ENCODE peak calls at places on chromosomes 13 and 19, in nine cellular contexts. One of them, this sample, is unnamed.

GRCh38 chr13:93903909-93904308 is 575.6 kb downstream of the DCT start:
- DNase-seq in lower leg skin: no peak
- DNase-seq in HFF-Myc: no peak
- DNase-seq in PC-3: no peak
- DNase-seq in IMR-90: peak
- DNase-seq in cardiac muscle cell: no peak
- DNase-seq in thoracic aorta: no peak
- DNase-seq in AG10803: no peak
- DNase-seq in fibroblast of mammary gland: no peak
- DNase-seq in this sample: no peak

GRCh38 chr13:49998714-49999624 is 2.1 kb downstream of the TRIM13 start:
- DNase-seq in lower leg skin: no peak
- DNase-seq in HFF-Myc: no peak
- DNase-seq in PC-3: no peak
- DNase-seq in IMR-90: no peak
- DNase-seq in cardiac muscle cell: no peak
- DNase-seq in thoracic aorta: no peak
- DNase-seq in AG10803: no peak
- DNase-seq in fibroblast of mammary gland: no peak
- DNase-seq in this sample: no peak

GRCh38 chr13:27264181-27264580 is 6.4 kb upstream of the RASL11A start:
- DNase-seq in lower leg skin: no peak
- DNase-seq in HFF-Myc: peak
- DNase-seq in PC-3: no peak
- DNase-seq in IMR-90: peak
- DNase-seq in cardiac muscle cell: peak
- DNase-seq in thoracic aorta: no peak
- DNase-seq in AG10803: peak
- DNase-seq in fibroblast of mammary gland: peak
- DNase-seq in this sample: no peak

GRCh38 chr13:112771877-112772538 is 82.2 kb downstream of the ATP11A start:
- DNase-seq in lower leg skin: no peak
- DNase-seq in HFF-Myc: no peak
- DNase-seq in PC-3: no peak
- DNase-seq in IMR-90: no peak
- DNase-seq in cardiac muscle cell: no peak
- DNase-seq in thoracic aorta: no peak
- DNase-seq in AG10803: no peak
- DNase-seq in fibroblast of mammary gland: no peak
- DNase-seq in this sample: no peak

GRCh38 chr13:95160112-95160906 is 140.9 kb downstream of the ABCC4 start:
- DNase-seq in lower leg skin: no peak
- DNase-seq in HFF-Myc: no peak
- DNase-seq in PC-3: peak
- DNase-seq in IMR-90: peak
- DNase-seq in cardiac muscle cell: peak
- DNase-seq in thoracic aorta: no peak
- DNase-seq in AG10803: no peak
- DNase-seq in fibroblast of mammary gland: no peak
- DNase-seq in this sample: no peak

GRCh38 chr13:99293178-99293577 is 14.0 kb downstream of the GPR183 start:
- DNase-seq in lower leg skin: no peak
- DNase-seq in HFF-Myc: no peak
- DNase-seq in PC-3: no peak
- DNase-seq in IMR-90: no peak
- DNase-seq in cardiac muscle cell: no peak
- DNase-seq in thoracic aorta: no peak
- DNase-seq in AG10803: no peak
- DNase-seq in fibroblast of mammary gland: no peak
- DNase-seq in this sample: no peak

GRCh38 chr13:93249259-93249917 is 22.8 kb downstream of the GPC6 start:
- DNase-seq in lower leg skin: no peak
- DNase-seq in HFF-Myc: peak
- DNase-seq in PC-3: peak
- DNase-seq in IMR-90: peak
- DNase-seq in cardiac muscle cell: peak
- DNase-seq in thoracic aorta: no peak
- DNase-seq in AG10803: peak
- DNase-seq in fibroblast of mammary gland: peak
- DNase-seq in this sample: peak

GRCh38 chr19:8517551-8518442 is 3.8 kb upstream of the ZNF414 start:
- DNase-seq in lower leg skin: no peak
- DNase-seq in HFF-Myc: no peak
- DNase-seq in PC-3: no peak
- DNase-seq in IMR-90: no peak
- DNase-seq in cardiac muscle cell: peak
- DNase-seq in thoracic aorta: no peak
- DNase-seq in AG10803: peak
- DNase-seq in fibroblast of mammary gland: peak
- DNase-seq in this sample: no peak

GRCh38 chr13:111429064-111429558 is 108.7 kb downstream of the TEX29 start:
- DNase-seq in lower leg skin: peak
- DNase-seq in HFF-Myc: peak
- DNase-seq in PC-3: peak
- DNase-seq in IMR-90: peak
- DNase-seq in cardiac muscle cell: peak
- DNase-seq in thoracic aorta: no peak
- DNase-seq in AG10803: peak
- DNase-seq in fibroblast of mammary gland: peak
- DNase-seq in this sample: no peak

GRCh38 chr13:30998548-30999140 is 66.2 kb downstream of the TEX26 start:
- DNase-seq in lower leg skin: no peak
- DNase-seq in HFF-Myc: no peak
- DNase-seq in PC-3: no peak
- DNase-seq in IMR-90: peak
- DNase-seq in cardiac muscle cell: peak
- DNase-seq in thoracic aorta: no peak
- DNase-seq in AG10803: peak
- DNase-seq in fibroblast of mammary gland: peak
- DNase-seq in this sample: peak

GRCh38 chr13:23506071-23506820 is 64.0 kb upstream of the TNFRSF19 start:
- DNase-seq in lower leg skin: no peak
- DNase-seq in HFF-Myc: peak
- DNase-seq in PC-3: no peak
- DNase-seq in IMR-90: peak
- DNase-seq in cardiac muscle cell: peak
- DNase-seq in thoracic aorta: no peak
- DNase-seq in AG10803: peak
- DNase-seq in fibroblast of mammary gland: peak
- DNase-seq in this sample: no peak

GRCh38 chr13:29137995-29138394 is 317.9 kb downstream of the MTUS2 start:
- DNase-seq in lower leg skin: no peak
- DNase-seq in HFF-Myc: no peak
- DNase-seq in PC-3: no peak
- DNase-seq in IMR-90: no peak
- DNase-seq in cardiac muscle cell: no peak
- DNase-seq in thoracic aorta: no peak
- DNase-seq in AG10803: no peak
- DNase-seq in fibroblast of mammary gland: no peak
- DNase-seq in this sample: no peak

GRCh38 chr13:112071011-112071901 is 4.3 kb downstream of the SOX1 start:
- DNase-seq in lower leg skin: no peak
- DNase-seq in HFF-Myc: no peak
- DNase-seq in PC-3: no peak
- DNase-seq in IMR-90: no peak
- DNase-seq in cardiac muscle cell: no peak
- DNase-seq in thoracic aorta: no peak
- DNase-seq in AG10803: no peak
- DNase-seq in fibroblast of mammary gland: no peak
- DNase-seq in this sample: no peak

GRCh38 chr19:45137179-45137761 is 23.5 kb downstream of the NKPD1 start:
- DNase-seq in lower leg skin: no peak
- DNase-seq in HFF-Myc: no peak
- DNase-seq in PC-3: no peak
- DNase-seq in IMR-90: no peak
- DNase-seq in cardiac muscle cell: peak
- DNase-seq in thoracic aorta: no peak
- DNase-seq in AG10803: no peak
- DNase-seq in fibroblast of mammary gland: no peak
- DNase-seq in this sample: peak

GRCh38 chr13:77026255-77026782 is 640 bp downstream of the FBXL3 start:
- DNase-seq in lower leg skin: peak
- DNase-seq in HFF-Myc: no peak
- DNase-seq in PC-3: peak
- DNase-seq in IMR-90: peak
- DNase-seq in cardiac muscle cell: peak
- DNase-seq in thoracic aorta: peak
- DNase-seq in AG10803: peak
- DNase-seq in fibroblast of mammary gland: peak
- DNase-seq in this sample: no peak

GRCh38 chr13:35769812-35770211 is 293.3 kb upstream of the MAB21L1 start:
- DNase-seq in lower leg skin: no peak
- DNase-seq in HFF-Myc: no peak
- DNase-seq in PC-3: no peak
- DNase-seq in IMR-90: no peak
- DNase-seq in cardiac muscle cell: no peak
- DNase-seq in thoracic aorta: no peak
- DNase-seq in AG10803: peak
- DNase-seq in fibroblast of mammary gland: no peak
- DNase-seq in this sample: no peak

DNA sequence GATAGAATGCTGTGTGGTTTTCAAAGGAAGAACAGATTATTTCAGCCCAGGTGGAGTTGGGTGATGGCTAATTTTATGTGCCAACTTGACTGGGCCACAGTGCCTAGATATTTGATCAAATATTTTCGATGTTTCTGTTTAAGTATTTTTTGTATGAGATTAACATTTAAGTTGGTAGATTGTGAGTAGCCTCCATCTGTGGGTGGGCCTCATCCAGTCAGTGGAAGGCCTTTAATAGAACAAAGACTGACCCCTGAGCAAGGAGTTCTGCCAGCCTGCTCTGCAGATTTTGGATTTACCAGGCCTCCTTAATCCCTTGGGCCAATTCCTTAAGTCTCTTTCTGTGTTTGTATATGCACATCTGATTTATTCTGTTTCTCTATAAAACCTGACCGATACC is 13.9 kb downstream of the LSM14A start:
- DNase-seq in lower leg skin: no peak
- DNase-seq in HFF-Myc: no peak
- DNase-seq in PC-3: no peak
- DNase-seq in IMR-90: no peak
- DNase-seq in cardiac muscle cell: no peak
- DNase-seq in thoracic aorta: no peak
- DNase-seq in AG10803: no peak
- DNase-seq in fibroblast of mammary gland: no peak
- DNase-seq in this sample: no peak
- H3K4me3 ChIP-seq in lower leg skin: no peak
- H3K4me3 ChIP-seq in HFF-Myc: no peak
- H3K4me3 ChIP-seq in PC-3: no peak
- H3K4me3 ChIP-seq in IMR-90: no peak
- H3K4me3 ChIP-seq in cardiac muscle cell: no peak
- H3K4me3 ChIP-seq in thoracic aorta: no peak
- H3K4me3 ChIP-seq in AG10803: no peak
- H3K4me3 ChIP-seq in fibroblast of mammary gland: no peak
- H3K4me3 ChIP-seq in this sample: no peak

GRCh38 chr13:44648392-44649117 is 72.4 kb upstream of the TSC22D1 start:
- DNase-seq in lower leg skin: no peak
- DNase-seq in HFF-Myc: no peak
- DNase-seq in PC-3: peak
- DNase-seq in IMR-90: no peak
- DNase-seq in cardiac muscle cell: peak
- DNase-seq in thoracic aorta: no peak
- DNase-seq in AG10803: peak
- DNase-seq in fibroblast of mammary gland: peak
- DNase-seq in this sample: no peak
- TF ChIP-seq CTCF in lower leg skin: no peak
- TF ChIP-seq CTCF in HFF-Myc: peak
- TF ChIP-seq CTCF in PC-3: peak
- TF ChIP-seq CTCF in IMR-90: peak
- TF ChIP-seq CTCF in cardiac muscle cell: peak
- TF ChIP-seq CTCF in thoracic aorta: no peak
- TF ChIP-seq CTCF in AG10803: peak
- TF ChIP-seq CTCF in fibroblast of mammary gland: peak
- TF ChIP-seq CTCF in this sample: peak

DNA sequence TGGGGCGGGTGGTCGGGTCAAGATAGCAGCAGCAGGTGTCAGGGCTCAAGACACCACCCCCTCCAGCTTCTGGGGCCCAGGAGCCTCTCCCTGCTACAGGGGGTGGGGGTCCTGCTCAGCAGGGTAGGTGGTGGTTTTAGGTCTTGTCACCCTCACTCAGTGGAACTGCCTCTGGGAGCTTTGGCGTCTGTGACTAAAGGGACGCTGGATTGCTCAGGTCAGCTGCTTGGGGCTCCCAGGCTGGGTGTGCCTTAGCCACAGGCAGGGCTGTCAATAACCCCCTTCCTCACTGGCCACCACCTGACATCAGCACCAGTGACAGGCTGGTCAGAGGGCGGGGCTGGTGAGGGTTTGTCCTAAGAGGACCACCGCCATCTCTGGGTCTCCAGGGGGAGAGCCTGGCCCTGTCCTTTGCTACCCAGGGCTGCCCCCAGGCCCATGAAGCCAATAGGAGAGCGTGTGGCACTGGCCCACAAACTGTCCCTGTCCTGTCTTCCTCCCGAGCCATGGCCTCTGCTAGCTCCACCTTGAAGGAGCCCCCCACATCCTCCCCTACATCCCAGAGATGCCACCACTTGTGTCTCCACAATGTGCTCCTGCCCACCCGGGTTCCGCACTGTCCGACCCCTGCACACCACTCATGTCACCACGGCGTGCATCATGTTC is 36.4 kb downstream of the MAU2 start:
- DNase-seq in lower leg skin: no peak
- DNase-seq in HFF-Myc: no peak
- DNase-seq in PC-3: no peak
- DNase-seq in IMR-90: no peak
- DNase-seq in cardiac muscle cell: no peak
- DNase-seq in thoracic aorta: no peak
- DNase-seq in AG10803: no peak
- DNase-seq in fibroblast of mammary gland: no peak
- DNase-seq in this sample: no peak
- H3K4me3 ChIP-seq in lower leg skin: no peak
- H3K4me3 ChIP-seq in HFF-Myc: no peak
- H3K4me3 ChIP-seq in PC-3: no peak
- H3K4me3 ChIP-seq in IMR-90: no peak
- H3K4me3 ChIP-seq in cardiac muscle cell: no peak
- H3K4me3 ChIP-seq in thoracic aorta: no peak
- H3K4me3 ChIP-seq in AG10803: no peak
- H3K4me3 ChIP-seq in fibroblast of mammary gland: no peak
- H3K4me3 ChIP-seq in this sample: no peak

DNA sequence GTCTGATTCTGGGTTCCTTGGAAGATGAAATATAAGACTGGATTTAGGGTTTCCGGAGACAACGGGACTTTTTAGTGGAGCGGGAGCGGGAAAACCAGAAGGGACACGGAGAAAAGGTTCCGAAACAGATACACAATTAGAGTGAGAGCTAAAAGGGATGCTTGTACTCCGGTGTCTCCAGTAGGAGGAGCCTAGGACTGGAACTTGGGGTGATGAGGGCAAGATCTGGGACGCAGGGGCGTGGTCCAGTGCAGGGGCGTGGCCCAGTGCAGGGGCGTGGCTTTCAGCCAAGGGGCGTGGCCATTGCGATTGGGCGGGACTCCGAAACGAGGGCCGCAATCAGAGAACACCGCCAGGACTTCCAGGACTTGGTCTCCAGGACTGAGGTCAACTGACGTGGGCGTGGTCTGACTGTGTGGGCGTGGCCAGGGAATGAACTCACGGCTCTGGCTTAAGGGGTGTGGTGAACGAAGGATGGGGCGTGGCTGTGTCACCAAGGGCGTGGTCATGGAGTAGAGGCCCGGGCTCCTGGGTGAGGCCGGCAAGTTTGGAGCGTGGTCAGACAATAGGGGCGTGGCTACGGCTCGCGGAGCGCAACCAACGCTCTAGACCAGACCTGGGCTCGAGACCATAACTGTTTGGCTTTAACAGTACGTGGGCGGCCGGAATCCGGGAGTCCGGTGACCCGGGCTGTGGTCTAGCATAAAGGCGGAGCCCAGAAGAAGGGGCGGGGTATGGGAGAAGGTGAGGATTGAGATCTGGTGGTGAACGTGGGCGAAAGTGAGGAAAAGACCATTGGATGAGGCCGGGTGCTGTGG is at the start of gene DKKL1:
- DNase-seq in lower leg skin: peak
- DNase-seq in HFF-Myc: peak
- DNase-seq in PC-3: peak
- DNase-seq in IMR-90: peak
- DNase-seq in cardiac muscle cell: peak
- DNase-seq in thoracic aorta: peak
- DNase-seq in AG10803: peak
- DNase-seq in fibroblast of mammary gland: peak
- DNase-seq in this sample: peak
- TF ChIP-seq CTCF in lower leg skin: no peak
- TF ChIP-seq CTCF in HFF-Myc: peak
- TF ChIP-seq CTCF in PC-3: peak
- TF ChIP-seq CTCF in IMR-90: peak
- TF ChIP-seq CTCF in cardiac muscle cell: peak
- TF ChIP-seq CTCF in thoracic aorta: no peak
- TF ChIP-seq CTCF in AG10803: peak
- TF ChIP-seq CTCF in fibroblast of mammary gland: no peak
- TF ChIP-seq CTCF in this sample: peak